ENCODE peak calls at places on chromosomes 4 and X, in seven cellular contexts. W is MCF 10A, V is mucosa of descending colon, I is LoVo, Z is hepatocyte, K is iPS-NIHi11, S is M059J. F is an unnamed sample.

GRCh38 chr4:76108467-76109181 is 34.1 kb downstream of the ART3 start:
- DNase-seq in W (peak), V (no peak), I (no peak), Z (no peak), K (peak), S (peak), F (no peak)

GRCh38 chr4:163566257-163566656 is 71.8 kb downstream of the TMA16 start:
- DNase-seq in W (no peak), V (no peak), I (no peak), Z (peak), K (no peak), S (no peak), F (no peak)

GRCh38 chr4:8303485-8304281 is 34.1 kb downstream of the HTRA3 start:
- DNase-seq in W (peak), V (no peak), I (peak), Z (peak), K (no peak), S (peak), F (no peak)

GRCh38 chrX:123756320-123756719 is 23.5 kb upstream of the THOC2 start:
- DNase-seq in W (no peak), V (no peak), I (no peak), Z (no peak), K (no peak), S (peak), F (no peak)

GRCh38 chr4:185752881-185753280 is 59.1 kb downstream of the SORBS2 start:
- DNase-seq in W (no peak), V (no peak), I (no peak), Z (no peak), K (no peak), S (no peak), F (no peak)

GRCh38 chrX:47573334-47574095 is 8.7 kb upstream of the TIMP1 start:
- DNase-seq in W (peak), V (peak), I (peak), Z (peak), K (peak), S (no peak), F (peak)

GRCh38 chrX:71291381-71291780 is 7.9 kb downstream of the NONO start:
- DNase-seq in W (no peak), V (no peak), I (no peak), Z (no peak), K (no peak), S (no peak), F (no peak)

GRCh38 chr4:105619193-105619931 is 66.9 kb downstream of the ARHGEF38 start:
- DNase-seq in W (peak), V (peak), I (no peak), Z (peak), K (peak), S (peak), F (no peak)

GRCh38 chr4:40916880-40917279 is 167.1 kb downstream of the NSUN7 start:
- DNase-seq in W (peak), V (peak), I (peak), Z (peak), K (peak), S (peak), F (peak)

GRCh38 chrX:139930923-139931645 is 1.8 kb downstream of the ATP11C start:
- DNase-seq in W (peak), V (peak), I (peak), Z (peak), K (no peak), S (peak), F (peak)

GRCh38 chrX:48957477-48957826 is at the start of gene OTUD5:
- DNase-seq in W (no peak), V (no peak), I (no peak), Z (peak), K (peak), S (no peak), F (no peak)

GRCh38 chr4:169248645-169249044 is 22.1 kb downstream of the SH3RF1 start:
- DNase-seq in W (no peak), V (no peak), I (no peak), Z (no peak), K (no peak), S (no peak), F (no peak)

GRCh38 chrX:11190745-11191510 is 79.8 kb downstream of the HCCS start:
- DNase-seq in W (peak), V (peak), I (no peak), Z (peak), K (no peak), S (peak), F (peak)

GRCh38 chrX:14864626-14865025 is 8.2 kb downstream of the FANCB start:
- DNase-seq in W (no peak), V (no peak), I (no peak), Z (no peak), K (no peak), S (peak), F (no peak)

GRCh38 chr4:158566860-158567259 is 45.2 kb downstream of the RXFP1 start:
- DNase-seq in W (no peak), V (no peak), I (no peak), Z (no peak), K (no peak), S (no peak), F (no peak)

GRCh38 chr4:170400346-170400745 is 310.6 kb upstream of the AADAT start:
- DNase-seq in W (peak), V (no peak), I (no peak), Z (no peak), K (peak), S (no peak), F (no peak)

GRCh38 chrX:24396236-24396929 is 35.9 kb downstream of the SUPT20HL1 start:
- DNase-seq in W (peak), V (no peak), I (no peak), Z (no peak), K (no peak), S (peak), F (no peak)

GRCh38 chr4:93770201-93770600 is 58.4 kb upstream of the ATOH1 start:
- DNase-seq in W (no peak), V (no peak), I (no peak), Z (no peak), K (no peak), S (peak), F (no peak)

GRCh38 chrX:68894513-68895338 is 65.9 kb downstream of the EFNB1 start:
- DNase-seq in W (peak), V (peak), I (no peak), Z (peak), K (peak), S (peak), F (peak)

GRCh38 chrX:102745513-102746133 is 25.1 kb downstream of the GPRASP3 start:
- DNase-seq in W (no peak), V (peak), I (no peak), Z (peak), K (peak), S (no peak), F (peak)

GRCh38 chr4:81093720-81094401 is 63.4 kb downstream of the BMP3 start:
- DNase-seq in W (no peak), V (no peak), I (no peak), Z (no peak), K (no peak), S (no peak), F (no peak)